ENCODE peak calls at places on chromosomes 7 and 10, in six cellular contexts. M, X, G, V, R and L are unnamed samples.

GRCh38 chr7:75638607-75639070 is 100.1 kb downstream of the HIP1 start:
- DNase-seq in M (peak; percentile 60), X (peak; percentile 8), G (peak; percentile 53), V (peak; percentile 70), R (peak; percentile 6), L (no peak)

GRCh38 chr10:69963835-69964710 is 88.6 kb upstream of the MACROH2A2 start:
- DNase-seq in M (no peak), X (no peak), G (no peak), V (no peak), R (no peak), L (no peak)

GRCh38 chr7:55120501-55121198 is 101.8 kb downstream of the EGFR start:
- DNase-seq in M (no peak), X (peak; percentile 58), G (peak; percentile 54), V (no peak), R (peak; percentile 45), L (no peak)

GRCh38 chr10:78359641-78360091 is 326.0 kb downstream of the RPS24 start:
- DNase-seq in M (no peak), X (no peak), G (no peak), V (no peak), R (no peak), L (no peak)

GRCh38 chr7:102875700-102876192 is 37.1 kb upstream of the LRRC17 start:
- DNase-seq in M (no peak), X (peak; percentile 99), G (peak; percentile 97), V (no peak), R (peak; percentile 96), L (peak; percentile 44)

GRCh38 chr7:18457832-18458231 is 37.7 kb upstream of the HDAC9 start:
- DNase-seq in M (no peak), X (no peak), G (peak; percentile 8), V (no peak), R (no peak), L (no peak)

GRCh38 chr7:138352570-138353461 is 107.2 kb upstream of the TRIM24 start:
- DNase-seq in M (peak; percentile 34), X (no peak), G (no peak), V (no peak), R (no peak), L (no peak)

GRCh38 chr7:32588657-32589056 is 93.4 kb downstream of the AVL9 start:
- DNase-seq in M (no peak), X (peak; percentile 69), G (peak; percentile 17), V (no peak), R (no peak), L (no peak)

GRCh38 chr10:23702977-23703414 is 264.1 kb downstream of the OTUD1 start:
- DNase-seq in M (peak; percentile 90), X (peak; percentile 23), G (peak; percentile 59), V (peak; percentile 68), R (peak; percentile 1), L (peak; percentile 57)

GRCh38 chr7:134514663-134515062 is 12.7 kb upstream of the AKR1B10 start:
- DNase-seq in M (no peak), X (peak; percentile 79), G (peak; percentile 52), V (peak; percentile 57), R (peak; percentile 57), L (no peak)

GRCh38 chr10:122349758-122350355 is 24.7 kb upstream of the PLEKHA1 start:
- DNase-seq in M (no peak), X (no peak), G (no peak), V (no peak), R (no peak), L (no peak)

GRCh38 chr10:8065651-8066050 is 11.2 kb downstream of the GATA3 start:
- DNase-seq in M (no peak), X (no peak), G (peak; percentile 58), V (peak; percentile 53), R (no peak), L (no peak)

GRCh38 chr10:32000937-32001336 is 55.3 kb downstream of the KIF5B start:
- DNase-seq in M (no peak), X (peak; percentile 57), G (no peak), V (no peak), R (no peak), L (no peak)

GRCh38 chr7:51430480-51431086 is 114.0 kb upstream of the COBL start:
- DNase-seq in M (no peak), X (peak; percentile 14), G (peak; percentile 89), V (peak; percentile 71), R (no peak), L (no peak)

GRCh38 chr7:80542398-80542797 is 30.5 kb upstream of the GNAT3 start:
- DNase-seq in M (no peak), X (peak; percentile 99), G (peak; percentile 44), V (no peak), R (peak; percentile 76), L (no peak)

GRCh38 chr7:140625908-140626868 is 14.4 kb downstream of the DENND2A start:
- DNase-seq in M (peak; percentile 94), X (peak; percentile 82), G (peak; percentile 59), V (peak; percentile 43), R (peak; percentile 99), L (no peak)

DNA sequence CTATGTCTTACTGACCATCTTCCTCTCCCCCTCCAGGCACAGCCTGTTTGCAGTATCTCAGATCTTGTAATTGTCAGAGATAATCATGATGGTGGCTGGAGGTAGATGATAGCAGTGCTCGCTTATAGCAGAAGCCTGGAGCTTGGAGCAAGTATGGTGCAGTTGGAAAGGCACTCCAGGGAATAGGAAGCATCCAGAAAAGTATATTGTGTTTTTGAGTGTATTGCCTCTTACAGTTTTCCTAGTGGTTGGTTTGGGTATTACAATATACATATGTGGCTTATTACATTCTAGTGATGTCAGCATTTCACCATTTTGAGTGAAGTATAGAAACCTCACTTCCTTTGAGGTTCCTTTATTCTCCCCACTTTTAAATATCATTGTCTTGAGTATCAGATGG is 101.5 kb downstream of the STK31 start:
- DNase-seq in M (no peak), X (no peak), G (no peak), V (no peak), R (no peak), L (no peak)
- TF ChIP-seq CTCF in M (peak; percentile 63), X (peak; percentile 71), G (peak; percentile 34), V (peak; percentile 91), R (peak; percentile 47), L (peak; percentile 47)

DNA sequence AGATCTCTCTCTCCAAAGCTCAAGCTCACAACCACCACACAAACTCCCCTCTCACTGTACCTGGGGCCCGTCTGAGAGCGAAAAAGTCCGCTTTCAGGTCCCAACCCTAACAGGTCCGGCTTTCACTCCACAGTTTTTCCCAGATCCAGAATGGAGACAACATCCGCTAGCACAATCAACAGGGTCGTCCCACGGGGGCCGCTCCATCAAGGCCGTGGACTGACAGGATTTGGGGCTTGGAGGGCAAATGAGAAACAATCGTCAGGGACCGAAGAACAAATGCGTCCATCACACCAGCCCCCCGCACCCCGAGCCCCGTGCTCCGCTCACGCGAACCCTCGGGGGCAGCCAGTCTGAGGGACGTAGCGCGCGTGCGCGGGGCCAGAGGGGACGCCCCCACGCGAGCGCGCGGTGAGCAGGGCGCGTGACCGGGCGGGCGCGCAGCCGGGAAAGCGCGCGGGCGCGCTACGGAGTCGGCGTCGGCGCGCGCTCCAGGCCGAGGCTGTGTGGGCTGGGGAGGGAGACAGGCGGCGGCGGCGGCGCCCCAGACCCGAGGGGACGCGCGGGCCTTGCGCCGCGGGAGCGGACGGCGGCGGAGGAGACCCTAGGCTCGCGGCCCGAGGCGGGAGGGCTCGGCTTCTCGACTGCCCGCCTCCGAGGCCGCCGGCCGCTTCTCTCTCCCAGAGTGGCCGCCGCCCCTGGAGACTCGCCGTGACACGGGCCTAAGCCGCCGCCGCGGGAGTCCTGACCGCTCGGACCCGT is at the start of gene SLK:
- DNase-seq in M (peak; percentile 50), X (peak; percentile 66), G (peak; percentile 87), V (peak; percentile 83), R (peak; percentile 32), L (peak; percentile 68)
- TF ChIP-seq CTCF in M (no peak), X (no peak), G (no peak), V (no peak), R (no peak), L (no peak)

GRCh38 chr7:4226166-4226857 is 455.8 kb upstream of the FOXK1 start:
- DNase-seq in M (peak; percentile 74), X (no peak), G (no peak), V (no peak), R (no peak), L (no peak)
- TF ChIP-seq CTCF in M (peak; percentile 77), X (no peak), G (no peak), V (no peak), R (no peak), L (no peak)

GRCh38 chr10:74748632-74749031 is 77.8 kb upstream of the KAT6B start:
- DNase-seq in M (no peak), X (no peak), G (no peak), V (no peak), R (no peak), L (no peak)

GRCh38 chr10:74752371-74752990 is 73.9 kb upstream of the KAT6B start:
- DNase-seq in M (peak; percentile 11), X (no peak), G (no peak), V (no peak), R (no peak), L (no peak)

GRCh38 chr10:74753295-74754211 is 72.8 kb upstream of the KAT6B start:
- DNase-seq in M (peak; percentile 39), X (peak; percentile 54), G (no peak), V (no peak), R (no peak), L (no peak)

GRCh38 chr10:74754397-74754796 is 72.0 kb upstream of the KAT6B start:
- DNase-seq in M (peak; percentile 2), X (no peak), G (no peak), V (no peak), R (no peak), L (no peak)

DNA sequence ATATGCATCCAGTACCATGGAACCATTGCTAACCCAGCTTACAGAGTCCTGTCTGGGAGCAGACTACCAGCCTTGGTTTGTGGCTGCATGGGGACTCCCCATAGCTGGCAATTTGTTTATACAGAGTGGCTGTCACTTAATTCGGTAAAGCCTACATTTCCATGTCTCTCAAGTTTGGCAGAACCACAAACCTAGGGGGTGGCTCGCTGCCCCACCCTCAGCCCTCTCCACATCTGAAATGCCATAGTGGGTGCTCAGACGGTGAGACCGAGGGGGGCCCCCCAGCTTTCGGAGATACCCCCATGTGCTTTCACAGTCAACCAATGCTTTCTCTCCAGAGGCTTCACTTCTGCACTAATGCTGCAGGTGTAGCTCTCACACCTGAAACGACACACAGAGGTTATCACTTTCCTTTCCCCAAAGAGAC is 75.5 kb upstream of the KAT6B start:
- DNase-seq in M (no peak), X (no peak), G (no peak), V (no peak), R (no peak), L (no peak)
- TF ChIP-seq CTCF in M (no peak), X (no peak), G (no peak), V (no peak), R (no peak), L (no peak)

GRCh38 chr7:40097728-40098127 is 36.7 kb downstream of the MPLKIP start:
- DNase-seq in M (no peak), X (no peak), G (no peak), V (no peak), R (no peak), L (no peak)

GRCh38 chr7:40092152-40092551 is 42.3 kb downstream of the MPLKIP start:
- DNase-seq in M (no peak), X (no peak), G (no peak), V (no peak), R (no peak), L (no peak)

GRCh38 chr7:40095695-40096327 is 38.6 kb downstream of the MPLKIP start:
- DNase-seq in M (no peak), X (no peak), G (no peak), V (no peak), R (no peak), L (no peak)

GRCh38 chr7:40093631-40094350 is 40.6 kb downstream of the MPLKIP start:
- DNase-seq in M (no peak), X (no peak), G (no peak), V (no peak), R (no peak), L (no peak)

GRCh38 chr7:40095226-40095625 is 39.2 kb downstream of the MPLKIP start:
- DNase-seq in M (no peak), X (no peak), G (no peak), V (no peak), R (no peak), L (no peak)
- TF ChIP-seq CTCF in M (no peak), X (no peak), G (no peak), V (no peak), R (no peak), L (no peak)